ENCODE peak calls at places on chromosomes 3 and 15, in five cellular contexts. One of them, this sample, is unnamed.

GRCh38 chr3:190116551-190117067 is 4.1 kb downstream of the P3H2 start:
- DNase-seq in left ventricle myocardium inferior: no peak
- DNase-seq in transverse colon: no peak
- DNase-seq in posterior vena cava: no peak
- DNase-seq in activated CD8-positive, alpha-beta memory T cell treated with anti-CD3 and anti-CD28 coated beads, Interleukin-2, amount 50 U/mL, for 48 hours: no peak
- DNase-seq in this sample: peak

GRCh38 chr15:40238927-40239591 is at the start of gene PAK6:
- DNase-seq in left ventricle myocardium inferior: no peak
- DNase-seq in activated CD8-positive, alpha-beta memory T cell treated with anti-CD3 and anti-CD28 coated beads, Interleukin-2, amount 50 U/mL, for 48 hours: peak
- DNase-seq in transverse colon: peak
- DNase-seq in posterior vena cava: no peak
- DNase-seq in this sample: peak

GRCh38 chr3:73576995-73577394 is 47.7 kb downstream of the PDZRN3 start:
- DNase-seq in activated CD8-positive, alpha-beta memory T cell treated with anti-CD3 and anti-CD28 coated beads, Interleukin-2, amount 50 U/mL, for 48 hours: no peak
- DNase-seq in posterior vena cava: no peak
- DNase-seq in transverse colon: no peak
- DNase-seq in left ventricle myocardium inferior: no peak
- DNase-seq in this sample: no peak

GRCh38 chr15:66016199-66016598 is 146.9 kb downstream of the RAB11A start:
- DNase-seq in left ventricle myocardium inferior: no peak
- DNase-seq in transverse colon: no peak
- DNase-seq in posterior vena cava: no peak
- DNase-seq in activated CD8-positive, alpha-beta memory T cell treated with anti-CD3 and anti-CD28 coated beads, Interleukin-2, amount 50 U/mL, for 48 hours: no peak
- DNase-seq in this sample: no peak

GRCh38 chr15:70556376-70556775 is 207.0 kb downstream of the UACA start:
- DNase-seq in left ventricle myocardium inferior: no peak
- DNase-seq in transverse colon: no peak
- DNase-seq in posterior vena cava: no peak
- DNase-seq in activated CD8-positive, alpha-beta memory T cell treated with anti-CD3 and anti-CD28 coated beads, Interleukin-2, amount 50 U/mL, for 48 hours: peak
- DNase-seq in this sample: no peak

GRCh38 chr15:31085359-31085758 is 16.2 kb downstream of the TRPM1 start:
- DNase-seq in posterior vena cava: no peak
- DNase-seq in activated CD8-positive, alpha-beta memory T cell treated with anti-CD3 and anti-CD28 coated beads, Interleukin-2, amount 50 U/mL, for 48 hours: no peak
- DNase-seq in left ventricle myocardium inferior: no peak
- DNase-seq in transverse colon: no peak
- DNase-seq in this sample: no peak

GRCh38 chr3:33372218-33373081 is 67.8 kb downstream of the UBP1 start:
- DNase-seq in left ventricle myocardium inferior: no peak
- DNase-seq in activated CD8-positive, alpha-beta memory T cell treated with anti-CD3 and anti-CD28 coated beads, Interleukin-2, amount 50 U/mL, for 48 hours: peak
- DNase-seq in transverse colon: peak
- DNase-seq in posterior vena cava: no peak
- DNase-seq in this sample: peak

GRCh38 chr3:81545572-81545971 is 215.9 kb downstream of the GBE1 start:
- DNase-seq in transverse colon: no peak
- DNase-seq in left ventricle myocardium inferior: no peak
- DNase-seq in posterior vena cava: no peak
- DNase-seq in activated CD8-positive, alpha-beta memory T cell treated with anti-CD3 and anti-CD28 coated beads, Interleukin-2, amount 50 U/mL, for 48 hours: no peak
- DNase-seq in this sample: no peak

GRCh38 chr3:12471228-12471627 is 13.1 kb upstream of the TSEN2 start:
- DNase-seq in transverse colon: peak
- DNase-seq in posterior vena cava: no peak
- DNase-seq in left ventricle myocardium inferior: no peak
- DNase-seq in activated CD8-positive, alpha-beta memory T cell treated with anti-CD3 and anti-CD28 coated beads, Interleukin-2, amount 50 U/mL, for 48 hours: peak
- DNase-seq in this sample: peak

GRCh38 chr3:190424478-190425439 is 24.9 kb downstream of the TMEM207 start:
- DNase-seq in left ventricle myocardium inferior: peak
- DNase-seq in activated CD8-positive, alpha-beta memory T cell treated with anti-CD3 and anti-CD28 coated beads, Interleukin-2, amount 50 U/mL, for 48 hours: peak
- DNase-seq in posterior vena cava: no peak
- DNase-seq in transverse colon: peak
- DNase-seq in this sample: peak

GRCh38 chr3:24832878-24833277 is 338.2 kb upstream of the THRB start:
- DNase-seq in posterior vena cava: no peak
- DNase-seq in transverse colon: no peak
- DNase-seq in activated CD8-positive, alpha-beta memory T cell treated with anti-CD3 and anti-CD28 coated beads, Interleukin-2, amount 50 U/mL, for 48 hours: no peak
- DNase-seq in left ventricle myocardium inferior: no peak
- DNase-seq in this sample: no peak

GRCh38 chr3:186825294-186825821 is 17.2 kb upstream of the ADIPOQ start:
- DNase-seq in activated CD8-positive, alpha-beta memory T cell treated with anti-CD3 and anti-CD28 coated beads, Interleukin-2, amount 50 U/mL, for 48 hours: peak
- DNase-seq in posterior vena cava: peak
- DNase-seq in transverse colon: no peak
- DNase-seq in left ventricle myocardium inferior: no peak
- DNase-seq in this sample: no peak

GRCh38 chr3:30750967-30751366 is 143.5 kb downstream of the GADL1 start:
- DNase-seq in left ventricle myocardium inferior: no peak
- DNase-seq in transverse colon: no peak
- DNase-seq in posterior vena cava: no peak
- DNase-seq in activated CD8-positive, alpha-beta memory T cell treated with anti-CD3 and anti-CD28 coated beads, Interleukin-2, amount 50 U/mL, for 48 hours: no peak
- DNase-seq in this sample: no peak

GRCh38 chr3:136752046-136752326 is 192 bp downstream of the STAG1 start:
- DNase-seq in activated CD8-positive, alpha-beta memory T cell treated with anti-CD3 and anti-CD28 coated beads, Interleukin-2, amount 50 U/mL, for 48 hours: no peak
- DNase-seq in transverse colon: no peak
- DNase-seq in left ventricle myocardium inferior: no peak
- DNase-seq in posterior vena cava: no peak
- DNase-seq in this sample: no peak

GRCh38 chr15:70137975-70138374 is 40.3 kb upstream of the TLE3 start:
- DNase-seq in activated CD8-positive, alpha-beta memory T cell treated with anti-CD3 and anti-CD28 coated beads, Interleukin-2, amount 50 U/mL, for 48 hours: no peak
- DNase-seq in posterior vena cava: peak
- DNase-seq in left ventricle myocardium inferior: no peak
- DNase-seq in transverse colon: no peak
- DNase-seq in this sample: no peak

GRCh38 chr3:167675835-167676234 is 22.1 kb upstream of the WDR49 start:
- DNase-seq in posterior vena cava: no peak
- DNase-seq in activated CD8-positive, alpha-beta memory T cell treated with anti-CD3 and anti-CD28 coated beads, Interleukin-2, amount 50 U/mL, for 48 hours: no peak
- DNase-seq in left ventricle myocardium inferior: no peak
- DNase-seq in transverse colon: no peak
- DNase-seq in this sample: no peak

GRCh38 chr3:171039674-171040073 is 13.2 kb upstream of the SLC2A2 start:
- DNase-seq in left ventricle myocardium inferior: no peak
- DNase-seq in posterior vena cava: no peak
- DNase-seq in activated CD8-positive, alpha-beta memory T cell treated with anti-CD3 and anti-CD28 coated beads, Interleukin-2, amount 50 U/mL, for 48 hours: no peak
- DNase-seq in transverse colon: no peak
- DNase-seq in this sample: no peak

GRCh38 chr3:76500746-76501275 is 539.1 kb upstream of the ROBO2 start:
- DNase-seq in activated CD8-positive, alpha-beta memory T cell treated with anti-CD3 and anti-CD28 coated beads, Interleukin-2, amount 50 U/mL, for 48 hours: no peak
- DNase-seq in posterior vena cava: no peak
- DNase-seq in left ventricle myocardium inferior: no peak
- DNase-seq in transverse colon: no peak
- DNase-seq in this sample: peak

GRCh38 chr3:149575213-149575961 is 82.4 kb downstream of the WWTR1 start:
- DNase-seq in posterior vena cava: no peak
- DNase-seq in left ventricle myocardium inferior: peak
- DNase-seq in transverse colon: no peak
- DNase-seq in activated CD8-positive, alpha-beta memory T cell treated with anti-CD3 and anti-CD28 coated beads, Interleukin-2, amount 50 U/mL, for 48 hours: no peak
- DNase-seq in this sample: peak

GRCh38 chr3:128794788-128795649 is 69.0 kb downstream of the RAB7A start:
- DNase-seq in left ventricle myocardium inferior: no peak
- DNase-seq in posterior vena cava: no peak
- DNase-seq in transverse colon: peak
- DNase-seq in activated CD8-positive, alpha-beta memory T cell treated with anti-CD3 and anti-CD28 coated beads, Interleukin-2, amount 50 U/mL, for 48 hours: peak
- DNase-seq in this sample: peak

GRCh38 chr3:50985893-50986292 is 311.2 kb downstream of the DOCK3 start:
- DNase-seq in left ventricle myocardium inferior: no peak
- DNase-seq in posterior vena cava: no peak
- DNase-seq in transverse colon: no peak
- DNase-seq in activated CD8-positive, alpha-beta memory T cell treated with anti-CD3 and anti-CD28 coated beads, Interleukin-2, amount 50 U/mL, for 48 hours: no peak
- DNase-seq in this sample: no peak

GRCh38 chr3:14555835-14556234 is 15.7 kb upstream of the GRIP2 start:
- DNase-seq in transverse colon: peak
- DNase-seq in posterior vena cava: no peak
- DNase-seq in left ventricle myocardium inferior: peak
- DNase-seq in activated CD8-positive, alpha-beta memory T cell treated with anti-CD3 and anti-CD28 coated beads, Interleukin-2, amount 50 U/mL, for 48 hours: no peak
- DNase-seq in this sample: no peak

GRCh38 chr3:28022916-28023315 is 218.5 kb upstream of the CMC1 start:
- DNase-seq in posterior vena cava: no peak
- DNase-seq in activated CD8-positive, alpha-beta memory T cell treated with anti-CD3 and anti-CD28 coated beads, Interleukin-2, amount 50 U/mL, for 48 hours: no peak
- DNase-seq in left ventricle myocardium inferior: no peak
- DNase-seq in transverse colon: no peak
- DNase-seq in this sample: peak

GRCh38 chr3:9098716-9099675 is 135.7 kb upstream of the RAD18 start:
- DNase-seq in left ventricle myocardium inferior: no peak
- DNase-seq in transverse colon: no peak
- DNase-seq in posterior vena cava: no peak
- DNase-seq in activated CD8-positive, alpha-beta memory T cell treated with anti-CD3 and anti-CD28 coated beads, Interleukin-2, amount 50 U/mL, for 48 hours: no peak
- DNase-seq in this sample: peak

GRCh38 chr3:114673481-114673880 is 379.7 kb downstream of the TIGIT start:
- DNase-seq in posterior vena cava: no peak
- DNase-seq in activated CD8-positive, alpha-beta memory T cell treated with anti-CD3 and anti-CD28 coated beads, Interleukin-2, amount 50 U/mL, for 48 hours: no peak
- DNase-seq in left ventricle myocardium inferior: no peak
- DNase-seq in transverse colon: no peak
- DNase-seq in this sample: no peak

GRCh38 chr3:61924065-61924740 is 362.8 kb downstream of the PTPRG start:
- DNase-seq in posterior vena cava: no peak
- DNase-seq in activated CD8-positive, alpha-beta memory T cell treated with anti-CD3 and anti-CD28 coated beads, Interleukin-2, amount 50 U/mL, for 48 hours: no peak
- DNase-seq in left ventricle myocardium inferior: peak
- DNase-seq in transverse colon: no peak
- DNase-seq in this sample: no peak

GRCh38 chr15:37059051-37059450 is 41.3 kb downstream of the MEIS2 start:
- DNase-seq in transverse colon: no peak
- DNase-seq in activated CD8-positive, alpha-beta memory T cell treated with anti-CD3 and anti-CD28 coated beads, Interleukin-2, amount 50 U/mL, for 48 hours: no peak
- DNase-seq in posterior vena cava: no peak
- DNase-seq in left ventricle myocardium inferior: no peak
- DNase-seq in this sample: peak